ENCODE peak calls at places on chromosome 21, in six cellular contexts. I, Y, F, G, A and Z are unnamed samples.

GRCh38 chr21:31198575-31198974 is 145.5 kb downstream of the TIAM1 start:
- DNase-seq in I (peak; percentile 54), Y (peak; percentile 81), F (peak; percentile 21), G (peak; percentile 38), A (peak; percentile 49), Z (no peak)

GRCh38 chr21:25370311-25370744 is 237.0 kb downstream of the MRPL39 start:
- DNase-seq in I (peak; percentile 97), Y (peak; percentile 93), F (peak; percentile 98), G (no peak), A (peak; percentile 81), Z (no peak)

GRCh38 chr21:19440792-19441494 is 1037.4 kb upstream of the TMPRSS15 start:
- DNase-seq in I (no peak), Y (no peak), F (no peak), G (no peak), A (no peak), Z (no peak)

GRCh38 chr21:37593015-37593414 is 226.4 kb downstream of the DYRK1A start:
- DNase-seq in I (no peak), Y (peak; percentile 4), F (no peak), G (no peak), A (no peak), Z (no peak)

GRCh38 chr21:37700641-37701202 is 215.5 kb downstream of the KCNJ6 start:
- DNase-seq in I (peak; percentile 82), Y (peak; percentile 93), F (peak; percentile 75), G (peak; percentile 80), A (peak; percentile 81), Z (no peak)

GRCh38 chr21:42233067-42233981 is 14.4 kb downstream of the ABCG1 start:
- DNase-seq in I (no peak), Y (peak; percentile 59), F (no peak), G (peak; percentile 82), A (no peak), Z (peak; percentile 75)

GRCh38 chr21:44353200-44353970 is at the start of gene TRPM2:
- DNase-seq in I (no peak), Y (peak; percentile 36), F (no peak), G (peak; percentile 55), A (no peak), Z (no peak)

GRCh38 chr21:15837603-15838002 is 107.8 kb downstream of the USP25 start:
- DNase-seq in I (no peak), Y (peak; percentile 84), F (peak; percentile 23), G (no peak), A (no peak), Z (no peak)

GRCh38 chr21:46081862-46082637 is 15.9 kb upstream of the COL6A2 start:
- DNase-seq in I (no peak), Y (no peak), F (no peak), G (no peak), A (no peak), Z (no peak)

GRCh38 chr21:31447477-31447876 is 103.4 kb upstream of the TIAM1 start:
- DNase-seq in I (peak; percentile 16), Y (peak; percentile 71), F (no peak), G (no peak), A (no peak), Z (no peak)

GRCh38 chr21:35048706-35049617 is at the start of gene RUNX1:
- DNase-seq in I (peak; percentile 90), Y (peak; percentile 75), F (peak; percentile 87), G (peak; percentile 70), A (peak; percentile 5), Z (peak; percentile 85)

GRCh38 chr21:38346286-38346685 is 89.5 kb downstream of the KCNJ15 start:
- DNase-seq in I (no peak), Y (no peak), F (no peak), G (no peak), A (no peak), Z (no peak)

GRCh38 chr21:34986561-34987533 is 62.3 kb downstream of the RUNX1 start:
- DNase-seq in I (peak; percentile 94), Y (peak; percentile 92), F (peak; percentile 89), G (peak; percentile 59), A (no peak), Z (peak; percentile 54)

GRCh38 chr21:29114765-29115164 is 15.7 kb upstream of the MAP3K7CL start:
- DNase-seq in I (peak; percentile 88), Y (peak; percentile 100), F (peak; percentile 56), G (no peak), A (peak; percentile 77), Z (no peak)

GRCh38 chr21:35204125-35204524 is 155.0 kb upstream of the RUNX1 start:
- DNase-seq in I (peak; percentile 62), Y (no peak), F (no peak), G (no peak), A (no peak), Z (no peak)

GRCh38 chr21:42350271-42350885 is 416 bp downstream of the TFF2 start:
- DNase-seq in I (no peak), Y (no peak), F (no peak), G (no peak), A (no peak), Z (no peak)

GRCh38 chr21:36887983-36888382 is 78.5 kb downstream of the HLCS start:
- DNase-seq in I (no peak), Y (no peak), F (no peak), G (no peak), A (no peak), Z (no peak)

GRCh38 chr21:29797155-29797554 is 142.6 kb downstream of the GRIK1 start:
- DNase-seq in I (no peak), Y (no peak), F (no peak), G (no peak), A (no peak), Z (no peak)

GRCh38 chr21:33968082-33968997 is 52.7 kb upstream of the ATP5PO start:
- DNase-seq in I (peak; percentile 83), Y (peak; percentile 61), F (peak; percentile 84), G (no peak), A (peak; percentile 75), Z (no peak)

GRCh38 chr21:15097580-15097979 is 32.8 kb upstream of the NRIP1 start:
- DNase-seq in I (no peak), Y (no peak), F (no peak), G (no peak), A (no peak), Z (no peak)

GRCh38 chr21:46151261-46151988 is 4.0 kb downstream of the FTCD start:
- DNase-seq in I (no peak), Y (no peak), F (no peak), G (no peak), A (no peak), Z (no peak)

GRCh38 chr21:40769231-40769630 is 77.7 kb downstream of the DSCAM start:
- DNase-seq in I (no peak), Y (no peak), F (no peak), G (no peak), A (no peak), Z (no peak)

GRCh38 chr21:38048241-38048640 is 132.0 kb upstream of the KCNJ6 start:
- DNase-seq in I (no peak), Y (no peak), F (no peak), G (no peak), A (no peak), Z (no peak)

GRCh38 chr21:38121888-38122705 is 134.7 kb upstream of the KCNJ15 start:
- DNase-seq in I (peak; percentile 3), Y (no peak), F (no peak), G (no peak), A (no peak), Z (no peak)

GRCh38 chr21:38804617-38805281 is 980 bp upstream of the ETS2 start:
- DNase-seq in I (no peak), Y (peak; percentile 73), F (no peak), G (peak; percentile 45), A (no peak), Z (no peak)

GRCh38 chr21:33948951-33949444 is 33.4 kb upstream of the ATP5PO start:
- DNase-seq in I (no peak), Y (no peak), F (no peak), G (no peak), A (no peak), Z (no peak)

GRCh38 chr21:45889961-45890360 is 91.6 kb upstream of the COL6A1 start:
- DNase-seq in I (no peak), Y (no peak), F (no peak), G (no peak), A (no peak), Z (no peak)

GRCh38 chr21:16124397-16125130 is 394.8 kb downstream of the USP25 start:
- DNase-seq in I (peak; percentile 89), Y (peak; percentile 92), F (peak; percentile 82), G (no peak), A (peak; percentile 68), Z (no peak)

GRCh38 chr21:34129039-34129891 is 55.9 kb downstream of the MRPS6 start:
- DNase-seq in I (peak; percentile 72), Y (peak; percentile 95), F (peak; percentile 86), G (no peak), A (peak; percentile 16), Z (no peak)

GRCh38 chr21:16427587-16428087 is 697.9 kb downstream of the USP25 start:
- DNase-seq in I (no peak), Y (no peak), F (no peak), G (no peak), A (no peak), Z (no peak)

GRCh38 chr21:38142226-38142625 is 114.6 kb upstream of the KCNJ15 start:
- DNase-seq in I (no peak), Y (no peak), F (no peak), G (no peak), A (no peak), Z (no peak)